ENCODE peak calls at places on chromosomes 5 and 9, in four cellular contexts. M, J, N and O are unnamed samples.

GRCh38 chr5:79512692-79513518 is 1.0 kb downstream of the HOMER1 start:
- DNase-seq in J (no peak), N (peak; percentile 50), M (no peak), O (peak; percentile 36)

GRCh38 chr9:126146254-126147145 is 180.1 kb upstream of the MVB12B start:
- DNase-seq in N (peak; percentile 92), J (peak; percentile 38), M (no peak), O (peak; percentile 36)

GRCh38 chr9:73118297-73118696 is 33.4 kb upstream of the ANXA1 start:
- DNase-seq in J (no peak), M (no peak), N (no peak), O (peak; percentile 88)

GRCh38 chr5:39439582-39439981 is 14.8 kb upstream of the DAB2 start:
- DNase-seq in N (no peak), J (no peak), M (no peak), O (no peak)

GRCh38 chr5:177473461-177473991 is at the start of gene DBN1:
- DNase-seq in M (no peak), J (peak; percentile 44), N (peak; percentile 84), O (no peak)

GRCh38 chr9:129624168-129624759 is 1.7 kb upstream of the NTMT1 start:
- DNase-seq in J (peak; percentile 61), M (peak; percentile 49), N (peak; percentile 94), O (peak; percentile 59)

GRCh38 chr5:145244251-145244650 is 590.9 kb downstream of the PRELID2 start:
- DNase-seq in J (no peak), N (no peak), M (no peak), O (no peak)

GRCh38 chr9:134371731-134372130 is 45.5 kb downstream of the RXRA start:
- DNase-seq in J (no peak), M (no peak), N (no peak), O (peak; percentile 96)

GRCh38 chr5:135009736-135010501 is 24.1 kb downstream of the PITX1 start:
- DNase-seq in M (no peak), J (no peak), N (peak; percentile 22), O (no peak)

GRCh38 chr9:23933348-23933747 is 107.3 kb upstream of the ELAVL2 start:
- DNase-seq in J (no peak), M (no peak), N (no peak), O (no peak)

GRCh38 chr9:18658764-18659705 is 185.1 kb downstream of the ADAMTSL1 start:
- DNase-seq in M (no peak), J (no peak), N (no peak), O (peak; percentile 13)

GRCh38 chr9:4197548-4197947 is 102.3 kb downstream of the GLIS3 start:
- DNase-seq in M (no peak), J (peak; percentile 55), N (peak; percentile 79), O (peak; percentile 32)

GRCh38 chr5:14414615-14415515 is 166.7 kb upstream of the OTULINL start:
- DNase-seq in N (no peak), J (no peak), M (no peak), O (no peak)

GRCh38 chr9:91084896-91085295 is 276.8 kb downstream of the AUH start:
- DNase-seq in N (no peak), M (no peak), J (no peak), O (no peak)

GRCh38 chr5:146647656-146648199 is 131.7 kb upstream of the GPR151 start:
- DNase-seq in N (no peak), J (no peak), M (no peak), O (no peak)

GRCh38 chr5:73786043-73786831 is 160.2 kb downstream of the ARHGEF28 start:
- DNase-seq in M (no peak), N (no peak), J (no peak), O (peak; percentile 94)

GRCh38 chr5:119961993-119962392 is 332.6 kb downstream of the FAM170A start:
- DNase-seq in M (no peak), J (no peak), N (no peak), O (no peak)

GRCh38 chr5:485943-486491 is 38.2 kb downstream of the SLC9A3 start:
- DNase-seq in M (no peak), N (no peak), J (no peak), O (no peak)

GRCh38 chr9:35487066-35487465 is 2.8 kb upstream of the RUSC2 start:
- DNase-seq in N (no peak), M (no peak), J (no peak), O (no peak)

GRCh38 chr5:5492087-5492933 is 69.8 kb downstream of the ICE1 start:
- DNase-seq in J (peak; percentile 67), N (peak; percentile 70), M (peak; percentile 31), O (peak; percentile 67)

GRCh38 chr5:72280655-72281069 is 39.4 kb downstream of the MRPS27 start:
- DNase-seq in J (peak; percentile 63), M (no peak), N (peak; percentile 60), O (peak; percentile 48)

GRCh38 chr5:87382224-87382623 is 30.5 kb downstream of the CCNH start:
- DNase-seq in M (no peak), N (no peak), J (no peak), O (no peak)

GRCh38 chr5:1488882-1489680 is 34.7 kb downstream of the LPCAT1 start:
- DNase-seq in M (no peak), N (no peak), J (no peak), O (peak; percentile 84)

GRCh38 chr9:131096490-131097258 is at the start of gene AIF1L:
- DNase-seq in M (no peak), J (no peak), N (peak; percentile 97), O (peak; percentile 42)

GRCh38 chr9:9998491-9999287 is 614.1 kb downstream of the PTPRD start:
- DNase-seq in N (peak; percentile 67), M (no peak), J (peak; percentile 9), O (peak; percentile 32)

GRCh38 chr9:10003047-10003446 is 609.8 kb downstream of the PTPRD start:
- DNase-seq in J (no peak), M (no peak), N (no peak), O (no peak)

GRCh38 chr9:9996259-9996658 is 616.5 kb downstream of the PTPRD start:
- DNase-seq in M (no peak), J (no peak), N (no peak), O (no peak)

GRCh38 chr9:9997585-9997984 is 615.2 kb downstream of the PTPRD start:
- DNase-seq in J (no peak), M (no peak), N (no peak), O (no peak)

DNA sequence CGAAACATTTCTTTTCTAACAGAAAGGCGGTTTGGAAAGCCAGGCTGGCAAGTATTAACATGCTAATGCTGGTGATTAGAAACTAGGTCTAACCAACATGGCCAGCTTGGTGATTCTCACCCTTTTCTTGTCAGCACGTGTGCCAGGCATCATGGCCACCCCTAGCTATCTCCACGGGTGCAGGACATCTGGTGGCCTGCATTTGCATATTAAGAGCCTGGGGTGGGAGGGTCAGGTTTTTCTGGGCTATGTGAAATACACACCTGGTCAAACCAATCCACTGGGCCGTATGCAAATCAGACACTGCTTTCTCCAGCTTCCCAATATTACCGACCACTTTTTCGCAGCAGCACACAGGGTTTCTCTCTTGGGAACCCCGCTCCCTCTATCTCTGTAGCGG is 612.1 kb downstream of the PTPRD start:
- DNase-seq in M (no peak), N (peak; percentile 56), J (no peak), O (no peak)
- TF ChIP-seq CTCF in M (no peak), N (no peak), J (no peak), O (no peak)

GRCh38 chr5:43648499-43649124 is 45.6 kb downstream of the NNT start:
- DNase-seq in J (no peak), M (no peak), N (no peak), O (no peak)

GRCh38 chr5:43643750-43644149 is 40.8 kb downstream of the NNT start:
- DNase-seq in N (no peak), J (no peak), M (no peak), O (no peak)

GRCh38 chr5:43647789-43648188 is 44.8 kb downstream of the NNT start:
- DNase-seq in N (no peak), J (no peak), M (no peak), O (no peak)

GRCh38 chr5:43649256-43649655 is 46.3 kb downstream of the NNT start:
- DNase-seq in M (no peak), N (no peak), J (no peak), O (no peak)

GRCh38 chr5:43646997-43647396 is 44.0 kb downstream of the NNT start:
- DNase-seq in M (no peak), J (peak; percentile 8), N (no peak), O (no peak)
- TF ChIP-seq CTCF in M (no peak), J (no peak), N (peak; percentile 60), O (no peak)

GRCh38 chr9:71911908-71912325 is 478 bp downstream of the C9orf85 start:
- DNase-seq in N (no peak), M (no peak), J (no peak), O (no peak)

GRCh38 chr9:71909887-71910601 is 949 bp downstream of the ABHD17B start:
- DNase-seq in M (peak; percentile 9), J (peak; percentile 35), N (peak; percentile 80), O (peak; percentile 28)

GRCh38 chr9:71911061-71911907 is at the start of the genes ABHD17B and C9orf85:
- DNase-seq in N (peak; percentile 100), M (peak; percentile 93), J (peak; percentile 99), O (peak; percentile 99)

GRCh38 chr9:71910602-71911060 is 362 bp downstream of the ABHD17B start:
- DNase-seq in J (no peak), M (no peak), N (no peak), O (no peak)
- TF ChIP-seq CTCF in J (no peak), M (no peak), N (peak; percentile 8), O (no peak)

DNA sequence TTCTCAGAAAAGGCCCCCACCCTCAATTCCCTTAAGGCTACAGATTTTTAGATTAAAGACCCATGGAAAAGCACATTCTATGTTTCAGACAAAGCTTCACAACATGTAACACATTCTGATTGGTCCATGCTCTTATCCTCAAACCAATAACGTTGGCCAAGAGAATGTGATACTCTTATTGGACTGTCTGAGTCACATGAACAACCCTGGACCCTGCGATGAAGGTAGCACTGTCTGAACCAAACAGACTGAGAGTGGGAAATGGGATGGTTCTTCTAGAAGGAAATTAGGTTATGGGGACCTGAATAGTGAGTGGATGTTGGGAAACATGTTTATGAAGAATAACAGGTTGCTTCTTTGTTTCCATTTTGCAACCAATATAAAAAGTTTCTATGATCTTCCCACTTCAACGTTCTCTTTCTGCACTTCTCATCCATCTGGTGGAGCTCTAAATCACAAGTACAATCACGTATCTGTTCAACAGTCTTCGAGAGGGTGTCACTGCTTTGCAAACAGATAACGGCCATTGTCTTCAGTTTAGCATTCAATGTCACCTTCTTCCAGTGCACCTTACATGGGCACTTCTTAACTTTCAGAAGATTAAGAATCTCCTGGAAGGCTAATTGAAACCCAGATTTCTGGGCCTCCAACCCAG is 81.6 kb downstream of the PTCH1 start:
- DNase-seq in M (no peak), J (no peak), N (no peak), O (no peak)
- TF ChIP-seq CTCF in M (no peak), J (no peak), N (no peak), O (no peak)